ENCODE peak calls at places on chromosomes 7 and 10, in eight cellular contexts. E, R, H, G, P, J, D and I are unnamed samples.

GRCh38 chr10:111429288-111430028 is 352.6 kb downstream of the ADRA2A start:
- DNase-seq in P (no peak), R (no peak), H (no peak), D (no peak), E (no peak), G (peak; percentile 0), J (no peak), I (no peak)

GRCh38 chr7:128726031-128726430 is 13.1 kb upstream of the CALU start:
- DNase-seq in E (no peak), J (no peak), D (no peak), G (no peak), R (no peak), P (no peak), H (no peak), I (no peak)

GRCh38 chr7:47303695-47304453 is 278.0 kb downstream of the TNS3 start:
- DNase-seq in P (no peak), G (no peak), H (no peak), R (no peak), D (no peak), E (no peak), J (no peak), I (no peak)

GRCh38 chr7:34486371-34486770 is 171.6 kb upstream of the NPSR1 start:
- DNase-seq in G (no peak), J (no peak), P (no peak), D (no peak), H (no peak), E (no peak), R (no peak), I (no peak)

GRCh38 chr10:8778713-8779112 is 724.2 kb downstream of the GATA3 start:
- DNase-seq in E (no peak), R (no peak), P (no peak), G (no peak), H (peak; percentile 41), J (no peak), D (no peak), I (no peak)

GRCh38 chr7:27173412-27174076 is 576 bp downstream of the HOXA10 start:
- DNase-seq in R (peak; percentile 81), D (no peak), J (no peak), G (no peak), P (peak; percentile 28), E (no peak), H (no peak), I (peak; percentile 21)

GRCh38 chr10:59536151-59536550 is 173.5 kb downstream of the SLC16A9 start:
- DNase-seq in P (no peak), H (no peak), J (no peak), E (no peak), D (no peak), G (peak; percentile 92), R (no peak), I (no peak)

GRCh38 chr7:157411580-157411979 is 74.8 kb downstream of the DNAJB6 start:
- DNase-seq in H (peak; percentile 53), E (no peak), R (no peak), D (no peak), P (no peak), G (no peak), J (no peak), I (no peak)

GRCh38 chr7:18499407-18500197 is 4.1 kb downstream of the HDAC9 start:
- DNase-seq in J (no peak), D (peak; percentile 13), G (peak; percentile 60), E (no peak), R (peak; percentile 67), P (no peak), H (no peak), I (no peak)

GRCh38 chr7:108166687-108167086 is 36.5 kb upstream of the LAMB4 start:
- DNase-seq in G (no peak), J (no peak), P (no peak), H (no peak), E (no peak), R (no peak), D (no peak), I (no peak)

GRCh38 chr7:112946350-112946749 is 140.3 kb downstream of the GPR85 start:
- DNase-seq in D (no peak), G (no peak), J (no peak), H (no peak), E (no peak), R (no peak), P (no peak), I (no peak)

GRCh38 chr7:66907731-66908130 is 13.3 kb upstream of the TMEM248 start:
- DNase-seq in E (no peak), J (no peak), H (no peak), P (no peak), D (no peak), G (no peak), R (no peak), I (no peak)

GRCh38 chr7:32071466-32072091 is 1.4 kb upstream of the PDE1C start:
- DNase-seq in R (no peak), E (no peak), P (no peak), H (no peak), J (no peak), G (no peak), D (no peak), I (no peak)

GRCh38 chr10:73083234-73083633 is 13.4 kb downstream of the P4HA1 start:
- DNase-seq in D (no peak), R (no peak), E (no peak), P (no peak), H (no peak), G (peak; percentile 48), J (no peak), I (no peak)

GRCh38 chr7:28802450-28802849 is 155.7 kb downstream of the TRIL start:
- DNase-seq in H (no peak), G (peak; percentile 33), E (no peak), D (no peak), P (no peak), R (no peak), J (no peak), I (no peak)

GRCh38 chr10:80699602-80700039 is 161.9 kb downstream of the SH2D4B start:
- DNase-seq in P (peak; percentile 86), R (peak; percentile 75), D (peak; percentile 85), E (peak; percentile 94), H (peak; percentile 69), G (peak; percentile 56), J (peak; percentile 20), I (peak; percentile 80)

GRCh38 chr7:143900230-143900766 is 1.7 kb downstream of the TCAF1 start:
- DNase-seq in R (no peak), H (no peak), J (no peak), P (no peak), E (no peak), G (no peak), D (no peak), I (no peak)

DNA sequence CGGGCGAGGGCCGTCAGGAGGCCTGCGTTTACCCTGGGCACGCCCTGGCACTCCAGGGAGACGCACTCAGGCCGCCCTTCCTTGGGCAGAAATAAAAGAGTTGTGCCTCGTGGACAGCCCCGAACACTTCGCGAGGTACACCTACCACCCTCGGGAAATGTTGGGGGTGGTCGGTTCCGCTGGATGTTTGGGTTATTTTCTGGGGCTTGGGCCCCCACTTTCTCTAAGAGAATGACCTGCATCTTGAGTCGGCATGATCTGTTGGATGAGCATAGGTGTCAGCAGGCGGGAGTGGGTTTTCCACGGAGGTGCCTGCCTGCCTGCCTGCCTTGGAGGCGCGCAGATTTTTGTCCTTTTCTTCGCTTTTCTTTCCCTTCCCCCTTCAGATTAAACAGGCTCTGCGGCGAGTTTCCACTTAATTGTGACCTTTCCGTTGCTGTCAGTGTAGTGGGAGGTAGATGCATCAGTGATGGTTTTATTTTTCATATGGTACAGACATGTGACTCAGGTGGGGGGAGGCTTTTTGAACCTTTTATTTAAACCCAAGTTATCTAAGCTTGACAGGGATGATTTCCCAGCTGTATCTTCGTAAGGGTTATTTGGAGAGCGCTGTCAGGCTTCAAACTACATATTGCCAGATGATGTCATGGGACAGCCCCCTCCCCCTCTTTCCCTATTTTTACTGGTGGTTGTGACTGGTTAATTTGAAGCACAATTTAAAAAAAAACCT is 659 bp downstream of the HECTD2 start:
- DNase-seq in D (peak; percentile 11), J (no peak), R (no peak), G (peak; percentile 37), E (no peak), H (no peak), P (no peak), I (no peak)
- TF ChIP-seq CTCF in D (no peak), J (peak; percentile 11), R (no peak), G (no peak), E (peak; percentile 4), H (no peak), P (no peak), I (no peak)

GRCh38 chr10:119030421-119031250 is 1.1 kb downstream of the NANOS1 start:
- DNase-seq in D (peak; percentile 90), R (peak; percentile 68), J (no peak), P (peak; percentile 53), H (peak; percentile 34), G (peak; percentile 40), E (peak; percentile 69), I (no peak)
- TF ChIP-seq CTCF in D (no peak), R (no peak), J (no peak), P (no peak), H (no peak), G (no peak), E (no peak), I (no peak)

GRCh38 chr7:126529833-126530232 is 722.9 kb downstream of the GRM8 start:
- DNase-seq in R (no peak), D (no peak), J (no peak), E (no peak), P (no peak), H (no peak), G (no peak), I (no peak)
- TF ChIP-seq CTCF in R (no peak), D (no peak), J (no peak), E (no peak), P (no peak), H (no peak), G (no peak), I (no peak)

GRCh38 chr7:133139350-133139749 is 57.5 kb upstream of the CHCHD3 start:
- DNase-seq in R (no peak), D (peak; percentile 2), P (no peak), E (peak; percentile 58), J (no peak), H (peak; percentile 4), G (peak; percentile 50), I (no peak)
- TF ChIP-seq CTCF in R (no peak), D (peak; percentile 10), P (no peak), E (peak; percentile 63), J (no peak), H (peak; percentile 19), G (peak; percentile 37), I (no peak)

DNA sequence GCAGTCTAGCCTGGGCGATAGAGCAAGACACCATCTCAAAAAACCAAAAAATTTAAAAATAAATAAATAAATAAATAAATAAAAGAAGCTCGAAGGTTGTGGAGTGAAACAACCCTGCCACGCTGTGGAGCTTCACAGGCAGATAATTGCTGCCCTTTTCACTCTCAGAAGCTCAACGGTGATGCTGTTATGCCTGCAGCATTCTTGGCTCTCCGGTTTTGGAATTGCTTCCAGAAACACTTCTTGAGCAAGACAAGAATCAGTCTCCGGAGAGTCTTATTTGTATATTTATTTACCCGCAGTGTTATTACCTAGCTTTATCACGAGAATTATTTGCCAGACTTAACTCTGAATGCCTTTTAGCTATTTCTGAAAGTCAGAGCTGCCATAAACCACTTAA is 40.5 kb upstream of the UBE2H start:
- DNase-seq in H (no peak), P (no peak), G (peak; percentile 16), D (no peak), J (no peak), E (no peak), R (no peak), I (no peak)
- TF ChIP-seq CTCF in H (no peak), P (no peak), G (no peak), D (no peak), J (no peak), E (no peak), R (no peak), I (no peak)

GRCh38 chr10:805635-806305 is 116.3 kb upstream of the DIP2C start:
- DNase-seq in J (no peak), P (no peak), E (no peak), H (no peak), D (no peak), G (no peak), R (no peak), I (no peak)
- TF ChIP-seq CTCF in J (no peak), P (no peak), E (no peak), H (no peak), D (no peak), G (no peak), R (no peak), I (no peak)